ENCODE peak calls at places on chromosomes 12 and 14, in six cellular contexts. K, V, Z, D, C and L are unnamed samples.

GRCh38 chr14:30193791-30194407 is 266.3 kb upstream of the PRKD1 start:
- DNase-seq in V (no peak), C (no peak), Z (no peak), D (no peak), K (no peak), L (no peak)

GRCh38 chr12:28963554-28963953 is 185.5 kb upstream of the FAR2 start:
- DNase-seq in Z (no peak), D (no peak), K (no peak), C (no peak), V (peak), L (no peak)

GRCh38 chr12:111953455-111953854 is 59.5 kb downstream of the TMEM116 start:
- DNase-seq in K (no peak), C (peak), V (no peak), D (no peak), Z (no peak), L (no peak)

GRCh38 chr14:93089501-93090269 is 26.0 kb downstream of the ITPK1 start:
- DNase-seq in D (no peak), V (no peak), K (no peak), Z (no peak), C (no peak), L (no peak)

GRCh38 chr14:101933209-101933608 is 31.2 kb upstream of the DYNC1H1 start:
- DNase-seq in C (no peak), D (no peak), V (no peak), K (no peak), Z (no peak), L (no peak)

GRCh38 chr14:95045255-95045701 is 112.1 kb downstream of the DICER1 start:
- DNase-seq in Z (no peak), C (no peak), D (no peak), K (no peak), V (no peak), L (no peak)

GRCh38 chr12:30796508-30796780 is 41.7 kb upstream of the CAPRIN2 start:
- DNase-seq in D (no peak), Z (no peak), C (no peak), V (no peak), K (no peak), L (no peak)

GRCh38 chr12:126831115-126831514 is 1435.9 kb upstream of the TMEM132C start:
- DNase-seq in V (no peak), C (no peak), K (no peak), D (no peak), Z (no peak), L (no peak)

GRCh38 chr12:18281941-18282340 is 20.6 kb downstream of the PIK3C2G start:
- DNase-seq in K (no peak), V (no peak), Z (no peak), C (no peak), D (no peak), L (no peak)

GRCh38 chr12:27652174-27652763 is 44.0 kb upstream of the REP15 start:
- DNase-seq in D (no peak), C (peak), K (peak), V (peak), Z (peak), L (peak)

GRCh38 chr14:72869407-72870329 is 24.2 kb downstream of the DPF3 start:
- DNase-seq in Z (no peak), D (no peak), K (no peak), C (no peak), V (peak), L (no peak)

GRCh38 chr14:32635103-32635719 is 303.5 kb upstream of the NPAS3 start:
- DNase-seq in D (no peak), K (no peak), V (no peak), C (no peak), Z (no peak), L (no peak)

GRCh38 chr14:38238881-38239280 is 17.0 kb downstream of the CLEC14A start:
- DNase-seq in Z (no peak), K (no peak), C (no peak), D (no peak), V (no peak), L (no peak)

GRCh38 chr12:101698782-101699347 is 1.4 kb downstream of the CHPT1 start:
- DNase-seq in Z (peak), V (peak), D (no peak), K (peak), C (no peak), L (no peak)

GRCh38 chr14:68970096-68970612 is 8.9 kb downstream of the ACTN1 start:
- DNase-seq in K (no peak), C (no peak), D (no peak), Z (no peak), V (no peak), L (no peak)

GRCh38 chr12:88579572-88579940 is 715 bp downstream of the KITLG start:
- DNase-seq in V (no peak), C (no peak), D (no peak), Z (peak), K (peak), L (no peak)

GRCh38 chr12:120470150-120470817 is 736 bp upstream of the SRSF9 start:
- DNase-seq in K (peak), D (no peak), Z (no peak), C (peak), V (no peak), L (no peak)

GRCh38 chr14:87133073-87133815 is 859.7 kb downstream of the GALC start:
- DNase-seq in D (no peak), K (no peak), V (no peak), Z (no peak), C (no peak), L (no peak)

GRCh38 chr12:88600272-88600671 is 20.0 kb upstream of the KITLG start:
- DNase-seq in Z (no peak), V (no peak), K (no peak), C (no peak), D (no peak), L (no peak)

DNA sequence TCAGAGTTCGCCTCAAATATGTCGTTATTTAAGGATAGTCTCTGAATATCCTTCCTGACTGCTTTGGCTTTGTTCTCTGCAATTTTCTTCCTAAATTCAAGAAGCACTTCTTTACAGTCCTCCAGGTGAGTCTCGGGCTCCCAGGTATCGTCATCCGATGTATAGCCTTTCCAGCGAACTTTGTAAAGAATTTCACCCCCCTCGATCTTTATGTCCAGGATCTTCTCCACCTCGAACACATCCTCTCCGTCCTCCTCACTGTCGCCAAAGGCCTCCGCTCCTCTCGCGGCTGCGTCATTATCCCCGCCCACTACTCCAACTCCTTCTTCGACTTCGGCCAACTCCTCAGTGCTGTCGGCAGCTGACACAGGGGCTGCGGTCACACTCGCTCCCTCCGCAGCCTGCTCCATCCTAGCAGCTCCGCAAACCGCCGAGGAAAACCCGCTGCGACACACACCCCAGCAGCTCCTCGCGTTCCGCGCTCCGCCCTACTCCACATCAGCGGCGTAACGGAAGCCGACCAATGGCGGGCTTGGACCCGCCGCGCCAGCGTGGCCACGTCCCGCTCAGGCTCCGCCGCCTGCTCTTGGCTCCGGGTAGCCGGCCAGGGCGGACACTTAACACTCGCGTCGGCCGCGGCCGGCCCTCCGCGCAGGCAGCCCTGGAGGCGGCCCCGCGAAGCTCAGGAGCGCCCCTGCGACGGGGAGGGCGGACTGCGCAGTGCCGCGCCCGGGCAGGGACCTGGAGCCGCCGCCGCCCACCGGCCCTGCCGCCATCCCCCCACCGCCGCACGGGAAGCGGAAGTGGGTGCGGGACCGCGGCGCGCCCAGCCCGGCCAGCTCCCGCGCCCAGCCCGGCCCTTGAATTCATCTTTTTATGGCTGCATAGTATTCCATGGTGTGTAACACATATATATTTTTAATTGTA is 4.1 kb downstream of the CD163L1 start:
- DNase-seq in K (no peak), V (peak), D (peak), Z (peak), C (no peak), L (no peak)
- TF ChIP-seq GABPA in K (no peak), V (peak), D (peak), Z (peak), C (no peak), L (no peak)

DNA sequence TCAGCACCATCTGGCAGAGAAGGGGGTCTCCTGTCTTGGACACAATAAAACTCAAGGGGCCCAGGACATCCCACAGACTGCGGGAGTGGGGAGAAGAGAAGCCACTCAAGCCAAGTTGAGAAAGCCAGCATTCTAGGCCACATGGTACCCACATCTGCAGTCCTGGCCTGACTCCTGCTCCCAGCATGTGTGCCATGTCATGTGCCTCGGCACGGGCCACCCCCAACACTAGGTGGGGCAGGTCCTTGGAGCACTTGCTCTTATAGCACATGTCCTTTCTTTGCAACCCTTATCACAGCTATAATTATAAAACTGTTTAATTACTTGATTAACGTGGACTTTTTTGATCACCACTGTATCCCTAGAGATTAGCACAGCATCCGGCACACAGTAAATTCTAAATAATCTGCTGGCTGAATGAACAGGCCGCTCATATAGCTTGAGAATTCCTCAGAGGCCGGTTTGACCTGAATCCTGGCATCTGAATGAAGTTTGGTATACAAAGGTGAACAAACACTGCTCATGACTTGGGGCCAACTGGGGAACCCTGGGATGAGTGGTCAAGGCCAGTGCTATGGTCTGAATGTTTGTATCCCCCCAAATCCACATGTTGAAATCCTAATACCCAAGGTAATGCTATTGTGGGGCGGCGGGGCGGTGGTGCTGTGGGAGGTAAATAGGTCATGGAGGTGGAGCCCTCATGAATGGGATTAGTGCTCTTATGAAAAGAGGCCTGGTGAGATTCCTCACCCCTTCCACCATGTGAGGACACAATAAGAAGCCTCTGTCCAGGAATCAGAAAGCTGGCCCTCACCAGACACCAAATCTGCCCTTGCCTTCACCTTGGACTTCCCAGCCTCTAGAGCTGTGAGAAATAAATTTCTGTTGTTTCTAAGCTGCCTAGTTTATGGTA is 6.6 kb downstream of the NCKAP5L start:
- DNase-seq in K (peak), D (no peak), Z (no peak), V (no peak), C (no peak), L (no peak)
- TF ChIP-seq GABPA in K (no peak), D (no peak), Z (no peak), V (no peak), C (no peak), L (no peak)

GRCh38 chr12:45234134-45234865 is 18.4 kb downstream of the ANO6 start:
- DNase-seq in K (no peak), V (peak), C (peak), D (no peak), Z (peak), L (no peak)
- TF ChIP-seq GABPA in K (no peak), V (no peak), C (no peak), D (no peak), Z (peak), L (no peak)

GRCh38 chr12:94427520-94428381 is 31.9 kb downstream of the CEP83 start:
- DNase-seq in V (no peak), K (no peak), C (no peak), Z (no peak), D (no peak), L (peak)
- TF ChIP-seq GABPA in V (no peak), K (no peak), C (no peak), Z (no peak), D (no peak), L (no peak)

GRCh38 chr14:76203086-76204001 is 51.6 kb downstream of the GPATCH2L start:
- DNase-seq in Z (no peak), V (no peak), K (no peak), C (no peak), D (peak), L (peak)
- TF ChIP-seq GABPA in Z (no peak), V (no peak), K (no peak), C (no peak), D (no peak), L (no peak)

DNA sequence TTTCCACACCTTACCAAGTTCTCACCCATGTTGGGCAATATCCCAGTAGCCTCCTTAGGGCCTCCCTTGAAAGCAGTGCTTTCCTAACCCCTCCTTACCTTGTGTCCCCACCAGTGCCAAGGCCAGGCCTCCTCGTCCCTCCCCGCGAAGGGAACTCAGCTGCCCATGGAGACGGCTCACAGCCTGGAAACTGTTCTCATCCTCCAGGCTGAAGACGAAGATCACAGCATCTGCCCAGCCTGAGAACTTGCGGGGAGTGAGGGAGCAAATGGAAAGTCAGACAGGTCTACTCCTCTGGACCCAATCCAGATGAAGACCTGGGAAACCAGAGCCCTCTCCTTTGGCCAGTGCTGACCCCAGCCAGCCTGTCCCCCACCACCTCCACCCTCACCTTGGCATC is 4.6 kb downstream of the AGAP2 start:
- DNase-seq in K (no peak), V (no peak), Z (no peak), C (no peak), D (no peak), L (no peak)
- TF ChIP-seq GABPA in K (no peak), V (no peak), Z (no peak), C (no peak), D (no peak), L (no peak)

GRCh38 chr14:79278798-79279644 is 932.3 kb downstream of the DIO2 start:
- DNase-seq in D (peak), V (peak), K (peak), Z (peak), C (peak), L (no peak)

GRCh38 chr14:79279645-79280399 is 931.5 kb downstream of the DIO2 start:
- DNase-seq in D (no peak), Z (peak), K (no peak), V (no peak), C (no peak), L (no peak)

GRCh38 chr14:79278286-79278797 is 933.0 kb downstream of the DIO2 start:
- DNase-seq in Z (peak), C (no peak), D (no peak), V (no peak), K (no peak), L (no peak)

GRCh38 chr14:79280400-79280670 is 931.0 kb downstream of the DIO2 start:
- DNase-seq in C (no peak), Z (no peak), K (no peak), V (no peak), D (no peak), L (no peak)

GRCh38 chr14:79281244-79282199 is 929.8 kb downstream of the DIO2 start:
- DNase-seq in V (no peak), D (no peak), C (no peak), Z (no peak), K (no peak), L (no peak)
- TF ChIP-seq GABPA in V (no peak), D (no peak), C (no peak), Z (no peak), K (no peak), L (no peak)